ENCODE peak calls at places on chromosomes 13 and 19, in six cellular contexts. Q is activated B cell treated with CpG ODN at 0.5 μM for 24 hours, P is neural progenitor cell, K is epithelial cell of proximal tubule, M is fibroblast of lung, N is neural crest cell. G is an unnamed sample.

GRCh38 chr19:16791942-16792341 is 37.3 kb upstream of the SIN3B start:
- DNase-seq in Q (no peak), P (no peak), K (no peak), M (no peak), N (no peak), G (no peak)

GRCh38 chr13:44929691-44930090 is 59.6 kb downstream of the NUFIP1 start:
- DNase-seq in Q (no peak), P (no peak), K (no peak), M (no peak), N (no peak), G (no peak)

GRCh38 chr13:66560991-66561390 is 669.1 kb downstream of the PCDH9 start:
- DNase-seq in Q (no peak), P (no peak), K (no peak), M (no peak), N (no peak), G (no peak)

GRCh38 chr13:25932353-25932752 is 119.5 kb downstream of the SHISA2 start:
- DNase-seq in Q (no peak), P (peak; percentile 28), K (no peak), M (no peak), N (no peak), G (no peak)

GRCh38 chr13:113849546-113849945 is 14.3 kb downstream of the GAS6 start:
- DNase-seq in Q (no peak), P (no peak), K (no peak), M (peak; percentile 51), N (no peak), G (no peak)

GRCh38 chr19:10828981-10829821 is 6.8 kb downstream of the TMED1 start:
- DNase-seq in Q (no peak), P (peak; percentile 27), K (no peak), M (no peak), N (no peak), G (no peak)

GRCh38 chr19:38733493-38734175 is 10.6 kb downstream of the CAPN12 start:
- DNase-seq in Q (no peak), P (no peak), K (no peak), M (no peak), N (no peak), G (no peak)

GRCh38 chr13:22114630-22115311 is 443.9 kb downstream of the FGF9 start:
- DNase-seq in Q (no peak), P (no peak), K (peak; percentile 100), M (no peak), N (no peak), G (no peak)

GRCh38 chr13:97339019-97339988 is 94.7 kb upstream of the RAP2A start:
- DNase-seq in Q (no peak), P (no peak), K (no peak), M (peak; percentile 86), N (no peak), G (no peak)

GRCh38 chr13:94139393-94139995 is 340.0 kb downstream of the DCT start:
- DNase-seq in Q (no peak), P (no peak), K (no peak), M (peak; percentile 49), N (no peak), G (no peak)

GRCh38 chr13:104584481-104584880 is 1518.3 kb upstream of the SLC10A2 start:
- DNase-seq in Q (no peak), P (no peak), K (no peak), M (peak; percentile 75), N (no peak), G (no peak)

GRCh38 chr19:15640294-15640903 is at the start of gene CYP4F3:
- DNase-seq in Q (no peak), P (no peak), K (no peak), M (no peak), N (no peak), G (no peak)

GRCh38 chr13:45406421-45406820 is 11.8 kb downstream of the SLC25A30 start:
- DNase-seq in Q (no peak), P (no peak), K (no peak), M (no peak), N (no peak), G (no peak)

GRCh38 chr19:29583196-29584006 is 22.7 kb upstream of the POP4 start:
- DNase-seq in Q (no peak), P (no peak), K (no peak), M (peak; percentile 20), N (no peak), G (no peak)

GRCh38 chr19:12834976-12835757 is 788 bp upstream of the RTBDN start:
- DNase-seq in Q (no peak), P (peak; percentile 57), K (no peak), M (no peak), N (peak; percentile 29), G (no peak)

GRCh38 chr19:38545596-38545995 is 72.2 kb downstream of the MAP4K1 start:
- DNase-seq in Q (no peak), P (no peak), K (no peak), M (no peak), N (no peak), G (no peak)

GRCh38 chr19:37990362-37990761 is 83.4 kb downstream of the SIPA1L3 start:
- DNase-seq in Q (no peak), P (no peak), K (no peak), M (peak; percentile 30), N (no peak), G (no peak)

GRCh38 chr19:2469102-2469914 is 6.6 kb upstream of the GADD45B start:
- DNase-seq in Q (no peak), P (no peak), K (no peak), M (peak; percentile 87), N (no peak), G (no peak)

GRCh38 chr19:23771761-23772667 is 13.3 kb upstream of the ZNF681 start:
- DNase-seq in Q (no peak), P (no peak), K (no peak), M (no peak), N (no peak), G (no peak)

GRCh38 chr19:17448190-17448967 is at the start of gene TMEM221:
- DNase-seq in Q (peak; percentile 49), P (peak; percentile 83), K (no peak), M (peak; percentile 16), N (peak; percentile 58), G (peak; percentile 71)

GRCh38 chr13:93244141-93244917 is 17.7 kb downstream of the GPC6 start:
- DNase-seq in Q (no peak), P (peak; percentile 51), K (peak; percentile 66), M (peak; percentile 78), N (no peak), G (no peak)

GRCh38 chr19:799076-799881 is 2.0 kb downstream of the PTBP1 start:
- DNase-seq in Q (no peak), P (peak; percentile 79), K (no peak), M (peak; percentile 63), N (peak; percentile 35), G (no peak)

GRCh38 chr19:40510526-40511115 is 43.8 kb downstream of the SPTBN4 start:
- DNase-seq in Q (no peak), P (no peak), K (no peak), M (peak; percentile 51), N (no peak), G (no peak)

GRCh38 chr13:46116653-46117502 is 12.0 kb upstream of the CPB2 start:
- DNase-seq in Q (no peak), P (no peak), K (no peak), M (no peak), N (no peak), G (no peak)

GRCh38 chr19:49157445-49158224 is at the start of gene TRPM4:
- DNase-seq in Q (no peak), P (peak; percentile 96), K (no peak), M (peak; percentile 68), N (peak; percentile 81), G (peak; percentile 85)

GRCh38 chr13:79775830-79776229 is 294.9 kb downstream of the NDFIP2 start:
- DNase-seq in Q (no peak), P (peak; percentile 61), K (no peak), M (peak; percentile 83), N (no peak), G (no peak)

GRCh38 chr13:79779061-79779460 is 298.1 kb downstream of the NDFIP2 start:
- DNase-seq in Q (no peak), P (no peak), K (no peak), M (no peak), N (no peak), G (no peak)

GRCh38 chr13:79777504-79777903 is 296.5 kb downstream of the NDFIP2 start:
- DNase-seq in Q (no peak), P (no peak), K (no peak), M (no peak), N (no peak), G (no peak)

GRCh38 chr13:79779761-79780160 is 298.8 kb downstream of the NDFIP2 start:
- DNase-seq in Q (no peak), P (peak; percentile 72), K (no peak), M (peak; percentile 68), N (no peak), G (no peak)

DNA sequence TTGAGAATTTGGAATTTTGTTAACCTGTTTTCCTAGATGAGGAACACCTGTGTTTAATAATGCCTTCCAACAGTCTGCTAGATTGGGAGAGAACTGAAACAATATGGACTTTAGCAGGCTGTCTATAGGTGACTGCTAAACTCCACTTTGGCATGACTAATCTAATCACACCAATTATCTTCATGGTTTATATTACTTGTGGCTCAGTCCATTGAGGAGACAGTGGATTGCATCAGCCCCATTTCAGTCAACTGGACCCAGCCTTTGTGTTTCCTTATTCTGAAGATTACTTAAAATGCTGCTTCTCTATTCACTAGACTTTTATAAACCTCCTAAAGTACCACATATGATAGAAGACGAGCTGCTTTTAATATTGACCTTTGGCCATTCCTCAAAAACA is 295.6 kb downstream of the NDFIP2 start:
- DNase-seq in Q (no peak), P (no peak), K (no peak), M (peak; percentile 32), N (no peak), G (no peak)
- TF ChIP-seq CTCF in Q (no peak), P (no peak), K (no peak), M (no peak), N (no peak), G (no peak)

GRCh38 chr19:50663280-50663790 is 14.1 kb downstream of the C19orf81 start:
- DNase-seq in Q (no peak), P (no peak), K (no peak), M (no peak), N (no peak), G (no peak)
- TF ChIP-seq CTCF in Q (no peak), P (peak; percentile 12), K (peak; percentile 61), M (no peak), N (peak; percentile 45), G (no peak)

GRCh38 chr19:50361290-50362029 is 4.0 kb downstream of the NAPSA start:
- DNase-seq in Q (no peak), P (no peak), K (no peak), M (no peak), N (no peak), G (no peak)
- TF ChIP-seq CTCF in Q (no peak), P (no peak), K (no peak), M (no peak), N (no peak), G (no peak)

DNA sequence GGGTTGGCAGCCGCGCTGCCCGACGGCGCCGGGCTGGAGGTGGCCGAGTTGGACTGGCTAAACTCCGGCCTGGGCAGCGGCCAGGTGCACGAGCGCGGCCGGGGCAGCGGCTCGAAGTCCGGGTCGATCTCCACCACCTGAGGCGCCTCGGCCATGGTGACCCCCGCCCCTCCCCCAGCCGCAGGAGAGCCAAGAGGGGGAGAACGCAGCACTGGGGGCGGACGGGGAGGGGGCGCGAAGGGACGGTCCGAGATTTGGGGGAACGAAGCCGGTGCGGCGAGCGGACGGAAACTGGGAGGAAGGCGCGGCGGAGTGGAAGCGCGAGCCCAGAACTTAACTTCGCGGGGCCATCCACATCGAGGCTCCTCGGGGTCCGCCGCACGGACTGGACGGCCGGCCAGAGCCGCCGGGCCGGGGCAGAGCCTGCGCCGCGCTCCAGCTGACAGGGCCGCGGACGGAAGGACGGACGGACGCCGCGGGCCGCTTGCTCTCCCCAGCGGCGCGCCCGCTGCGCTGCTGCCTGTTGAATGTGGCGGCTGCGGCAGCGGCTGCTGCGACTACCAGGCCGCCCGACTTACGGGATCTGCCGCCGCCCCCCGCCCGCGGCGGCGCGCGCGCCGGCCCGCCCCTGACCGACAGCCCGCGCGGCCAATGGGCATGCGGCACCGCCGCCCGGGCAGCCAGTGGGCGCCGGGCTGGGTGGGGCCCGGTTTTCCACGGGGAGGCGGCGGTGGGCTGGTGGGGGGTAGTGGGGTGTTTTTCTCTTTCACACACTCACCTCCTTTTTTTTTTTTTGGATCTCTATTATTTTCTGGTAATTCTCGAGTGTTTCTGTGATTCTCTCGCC is at the start of gene FOXO1:
- DNase-seq in Q (peak; percentile 94), P (peak; percentile 94), K (no peak), M (peak; percentile 89), N (peak; percentile 79), G (peak; percentile 94)
- TF ChIP-seq CTCF in Q (no peak), P (no peak), K (no peak), M (no peak), N (no peak), G (no peak)

G was measured in mesothelial cell of epicardium.